ENCODE peak calls at places on chromosomes 4 and X, in six cellular contexts. M is NT2/D1, H is HepG2, W is K562, Y is H1, F is GM12878. D is an unnamed sample. For H3K27me3, the result is how much of the 10 kb centered on the place peaks cover.

GRCh38 chrX:13778916-13779315 is 38.0 kb downstream of the GPM6B start:
- DNase-seq in F (no peak), M (no peak), W (no peak), H (no peak), Y (no peak), D (no peak)

GRCh38 chrX:154761977-154762528 is 611 bp upstream of the DKC1 start:
- DNase-seq in H (no peak), M (no peak), W (no peak), Y (no peak), F (no peak), D (no peak)

GRCh38 chrX:39450578-39450977 is 647.2 kb downstream of the BCOR start:
- DNase-seq in H (no peak), M (no peak), F (no peak), W (peak), Y (no peak), D (no peak)

GRCh38 chrX:16665089-16665488 is 15.1 kb downstream of the S100G start:
- DNase-seq in W (no peak), Y (no peak), M (no peak), H (no peak), F (no peak), D (no peak)

GRCh38 chr4:114386637-114387233 is 211.9 kb upstream of the UGT8 start:
- DNase-seq in F (peak), H (peak), M (peak), W (peak), Y (no peak), D (peak)

GRCh38 chrX:41823402-41823801 is 99.4 kb downstream of the GPR82 start:
- DNase-seq in Y (no peak), H (peak), W (no peak), F (no peak), M (no peak), D (no peak)

GRCh38 chr4:31054295-31054694 is 334.1 kb downstream of the PCDH7 start:
- DNase-seq in F (no peak), Y (no peak), W (no peak), M (no peak), H (no peak), D (no peak)

GRCh38 chrX:11269006-11269405 is 24.2 kb upstream of the AMELX start:
- DNase-seq in W (peak), M (no peak), F (no peak), Y (no peak), H (no peak), D (no peak)

GRCh38 chr4:168744021-168744420 is 247.2 kb downstream of the PALLD start:
- DNase-seq in W (no peak), F (no peak), M (no peak), H (peak), Y (no peak), D (no peak)

GRCh38 chr4:31125061-31125460 is 404.9 kb downstream of the PCDH7 start:
- DNase-seq in F (no peak), H (no peak), Y (no peak), M (no peak), W (no peak), D (no peak)

GRCh38 chr4:8682296-8682695 is 89.7 kb downstream of the CPZ start:
- DNase-seq in F (no peak), Y (no peak), H (no peak), M (no peak), W (no peak), D (no peak)

GRCh38 chr4:167622481-167623240 is 388.4 kb upstream of the SPOCK3 start:
- DNase-seq in W (peak), F (no peak), H (peak), Y (no peak), M (peak), D (peak)

GRCh38 chr4:66964467-66964866 is 580.8 kb downstream of the CENPC start:
- DNase-seq in F (no peak), H (no peak), W (no peak), Y (no peak), M (no peak), D (no peak)

GRCh38 chrX:39953879-39954278 is 143.9 kb downstream of the BCOR start:
- DNase-seq in F (no peak), M (no peak), H (peak), Y (no peak), W (peak), D (peak)

GRCh38 chrX:133653363-133653762 is 238.1 kb upstream of the GPC4 start:
- DNase-seq in H (no peak), Y (no peak), M (no peak), W (no peak), F (no peak), D (no peak)

GRCh38 chr4:107719211-107719926 is 665 bp downstream of the PAPSS1 start:
- DNase-seq in Y (no peak), H (peak), F (no peak), M (no peak), W (peak), D (no peak)

GRCh38 chr4:185424905-185425599 is 712 bp downstream of the UFSP2 start:
- DNase-seq in Y (no peak), W (peak), F (no peak), H (peak), M (no peak), D (no peak)

GRCh38 chrX:39755152-39756032 is 342.4 kb downstream of the BCOR start:
- DNase-seq in H (peak), F (no peak), Y (no peak), M (peak), W (peak), D (peak)

DNA sequence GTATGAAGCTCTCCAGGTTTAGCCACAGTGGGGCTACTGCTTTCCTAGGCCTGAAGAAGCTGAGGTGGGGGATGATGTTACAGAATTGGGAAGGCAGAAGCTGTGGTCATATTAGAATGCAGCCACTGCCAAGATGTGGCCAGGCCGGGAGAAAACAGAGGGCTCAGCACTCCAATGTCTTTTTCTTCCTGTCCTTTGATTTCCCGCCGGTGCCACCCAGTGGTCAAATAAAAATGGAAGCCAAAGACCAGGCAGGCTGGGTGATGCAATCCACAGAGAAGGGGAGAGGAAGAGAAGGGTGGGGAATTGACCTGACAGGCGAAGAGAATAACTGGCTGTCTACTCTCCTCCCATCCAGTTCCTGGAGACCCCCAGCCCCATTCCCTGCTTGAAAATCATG is 94.9 kb upstream of the SHISA3 start:
- DNase-seq in M (peak), Y (no peak), H (peak), F (no peak), W (peak), D (peak)
- TF ChIP-seq ZNF274 in M (no peak), Y (no peak), H (no peak), F (no peak), W (no peak), D (no peak)

GRCh38 chrX:145506225-145506624 is 258.9 kb downstream of the SPANXN1 start:
- DNase-seq in Y (no peak), M (no peak), F (no peak), H (no peak), W (no peak), D (no peak)
- H3K27me3 ChIP-seq in Y (under half), M (under half), F (under half), H (under half), W (under half), D (under half)

GRCh38 chr4:165006886-165007285 is 24.9 kb upstream of the TRIM60 start:
- DNase-seq in M (no peak), H (no peak), F (no peak), Y (no peak), W (no peak), D (no peak)
- TF ChIP-seq ZNF274 in M (no peak), H (no peak), F (no peak), Y (no peak), W (no peak), D (no peak)

GRCh38 chr4:6535706-6536105 is 39.3 kb upstream of the MAN2B2 start:
- DNase-seq in F (no peak), Y (no peak), W (no peak), H (no peak), M (no peak), D (no peak)
- H3K27me3 ChIP-seq in F (under half), Y (under half), W (under half), H (under half), M (under half), D (under half)

GRCh38 chr4:139833131-139833930 is 167.7 kb downstream of the MGST2 start:
- DNase-seq in W (no peak), Y (no peak), F (no peak), M (no peak), H (no peak), D (no peak)
- TF ChIP-seq ZNF274 in W (no peak), Y (no peak), F (no peak), M (no peak), H (no peak), D (no peak)

DNA sequence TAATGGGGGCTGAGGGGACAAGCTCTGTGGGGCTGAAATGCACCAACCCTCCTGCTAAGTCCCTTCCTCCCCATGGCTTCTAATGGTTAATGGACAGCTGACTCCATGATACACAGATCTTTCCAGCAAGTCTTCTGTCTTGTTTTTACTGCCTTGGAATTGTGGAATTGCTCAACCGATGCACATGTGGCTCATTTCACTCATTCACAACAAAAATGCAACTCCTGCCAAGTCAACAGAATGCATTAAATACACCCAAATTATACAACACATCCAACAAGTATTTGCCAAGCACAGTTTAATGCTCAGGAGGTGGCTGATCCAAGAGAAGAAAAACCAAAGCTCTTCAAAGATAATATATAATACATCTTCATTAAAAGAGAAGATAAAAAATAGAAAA is 61.9 kb upstream of the PAGE4 start:
- DNase-seq in M (no peak), W (no peak), F (no peak), H (no peak), Y (no peak), D (no peak)
- H3K27me3 ChIP-seq in M (under half), W (under half), F (under half), H (under half), Y (under half), D (under half)

DNA sequence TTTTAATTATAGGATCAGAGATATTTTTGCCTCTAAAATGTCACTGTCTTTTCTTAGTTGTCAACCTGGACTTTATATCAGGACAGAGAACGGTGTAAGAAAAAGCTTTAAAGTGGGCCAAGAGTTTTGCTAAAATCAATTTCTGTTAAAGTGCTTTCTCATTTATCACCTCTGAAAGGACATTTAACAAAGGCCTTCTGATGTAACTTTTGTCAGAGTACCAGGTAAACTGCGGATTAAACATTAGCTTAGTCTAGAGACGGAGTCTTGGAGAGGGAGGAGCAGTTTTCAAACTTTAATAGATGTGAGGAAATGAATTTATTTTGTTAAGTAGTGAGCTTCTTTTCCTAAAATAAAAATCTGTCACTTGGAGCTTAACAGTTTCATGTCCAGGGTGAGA is 33.7 kb upstream of the BMPR1B start:
- DNase-seq in M (no peak), W (no peak), Y (no peak), H (no peak), F (no peak), D (no peak)
- TF ChIP-seq ZNF274 in M (no peak), W (no peak), Y (no peak), H (no peak), F (no peak), D (no peak)

DNA sequence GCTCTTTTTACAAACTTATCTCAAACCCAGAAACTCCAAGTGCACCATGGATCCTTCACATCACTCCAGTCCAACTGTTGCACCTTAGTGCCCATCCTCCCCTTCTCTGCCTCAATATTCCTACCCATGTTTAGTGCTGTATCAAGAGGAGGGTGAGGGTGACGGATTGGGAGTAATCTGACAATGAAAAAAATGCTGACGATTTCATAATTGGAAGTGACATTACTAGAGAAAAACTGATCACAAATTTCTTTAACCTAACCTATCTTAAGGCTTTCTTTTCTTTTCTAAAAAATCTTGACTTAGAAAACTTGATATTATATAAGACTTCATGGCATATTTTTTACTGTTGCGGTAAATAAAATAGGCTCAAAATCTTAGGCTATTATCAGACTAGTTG is 1.5 kb upstream of the DCAF12L2 start:
- DNase-seq in M (no peak), F (no peak), H (no peak), Y (no peak), W (no peak), D (no peak)
- H3K27me3 ChIP-seq in M (under half), F (under half), H (under half), Y (under half), W (under half), D (under half)

GRCh38 chrX:45850197-45850774 is 649.6 kb upstream of the DIPK2B start:
- DNase-seq in F (no peak), Y (no peak), H (no peak), W (no peak), M (no peak), D (no peak)

GRCh38 chrX:45850775-45851433 is 650.2 kb upstream of the DIPK2B start:
- DNase-seq in Y (no peak), W (no peak), H (peak), F (no peak), M (no peak), D (no peak)

GRCh38 chrX:45852884-45853283 is 652.2 kb upstream of the DIPK2B start:
- DNase-seq in F (no peak), Y (no peak), M (no peak), H (no peak), W (no peak), D (no peak)

GRCh38 chrX:45849261-45849660 is 648.6 kb upstream of the DIPK2B start:
- DNase-seq in M (no peak), F (no peak), W (peak), Y (no peak), H (peak), D (peak)

GRCh38 chrX:45851434-45851991 is 650.8 kb upstream of the DIPK2B start:
- DNase-seq in M (peak), H (no peak), F (no peak), Y (peak), W (no peak), D (peak)
- TF ChIP-seq ZNF274 in M (no peak), H (no peak), F (no peak), Y (no peak), W (no peak), D (no peak)